ENCODE peak calls at places on chromosomes 4 and X, in four cellular contexts. W, D, O and F are unnamed samples.

GRCh38 chrX:154310991-154311541 is 15.5 kb downstream of the TKTL1 start:
- DNase-seq in W (no peak), D (no peak), O (no peak), F (no peak)

GRCh38 chrX:64976673-64977040 is 407 bp upstream of the ZC4H2 start:
- DNase-seq in W (no peak), D (no peak), O (no peak), F (no peak)

GRCh38 chr4:175035907-175036306 is 117.7 kb downstream of the ADAM29 start:
- DNase-seq in W (no peak), D (no peak), O (no peak), F (peak; percentile 66)

GRCh38 chrX:144849141-144849540 is 398.2 kb upstream of the SPANXN1 start:
- DNase-seq in W (no peak), D (no peak), O (no peak), F (peak; percentile 74)

GRCh38 chr4:136319789-136320470 is 1212.4 kb downstream of the PCDH18 start:
- DNase-seq in W (no peak), D (no peak), O (no peak), F (peak; percentile 84)

GRCh38 chr4:167622481-167623240 is 388.4 kb upstream of the SPOCK3 start:
- DNase-seq in W (no peak), D (no peak), O (peak; percentile 34), F (peak; percentile 69)

GRCh38 chr4:84218002-84218401 is 281.1 kb downstream of the NKX6-1 start:
- DNase-seq in W (no peak), D (no peak), O (no peak), F (no peak)

GRCh38 chrX:57070185-57070984 is 51.0 kb downstream of the SPIN2B start:
- DNase-seq in W (no peak), D (no peak), O (no peak), F (no peak)

GRCh38 chr4:112651641-112652040 is 14.7 kb downstream of the LARP7 start:
- DNase-seq in W (no peak), D (no peak), O (no peak), F (no peak)

GRCh38 chr4:106291678-106292077 is 24.3 kb downstream of the TBCK start:
- DNase-seq in W (no peak), D (no peak), O (no peak), F (no peak)

GRCh38 chr4:124526760-124527159 is 185.8 kb downstream of the ANKRD50 start:
- DNase-seq in W (no peak), D (no peak), O (no peak), F (no peak)

GRCh38 chrX:110514498-110514897 is 155.8 kb downstream of the RTL9 start:
- DNase-seq in W (no peak), D (no peak), O (no peak), F (no peak)

GRCh38 chr4:25813705-25814104 is 49.1 kb downstream of the SEL1L3 start:
- DNase-seq in W (no peak), D (no peak), O (no peak), F (peak; percentile 60)

GRCh38 chrX:24542756-24543155 is 77.7 kb downstream of the PDK3 start:
- DNase-seq in W (no peak), D (no peak), O (no peak), F (no peak)

GRCh38 chrX:22118161-22118830 is 86.2 kb downstream of the PHEX start:
- DNase-seq in W (no peak), D (no peak), O (no peak), F (peak; percentile 69)

GRCh38 chr4:105845559-105845958 is 49.7 kb upstream of the NPNT start:
- DNase-seq in W (no peak), D (no peak), O (no peak), F (no peak)

GRCh38 chr4:21097026-21097425 is 396.8 kb downstream of the PACRGL start:
- DNase-seq in W (no peak), D (no peak), O (no peak), F (peak; percentile 20)

GRCh38 chr4:86939737-86940141 is 4.9 kb downstream of the AFF1 start:
- DNase-seq in W (peak; percentile 13), D (no peak), O (no peak), F (no peak)

GRCh38 chr4:8725845-8726244 is 133.3 kb downstream of the CPZ start:
- DNase-seq in W (no peak), D (no peak), O (no peak), F (no peak)

GRCh38 chr4:8307126-8307525 is 37.6 kb downstream of the HTRA3 start:
- DNase-seq in W (no peak), D (no peak), O (no peak), F (no peak)

GRCh38 chr4:38868055-38868965 is 704 bp downstream of the FAM114A1 start:
- DNase-seq in W (no peak), D (no peak), O (peak; percentile 73), F (no peak)

GRCh38 chrX:109374276-109374960 is 107.5 kb downstream of the GUCY2F start:
- DNase-seq in W (no peak), D (no peak), O (no peak), F (peak; percentile 3)

GRCh38 chr4:76435689-76436176 is 704 bp downstream of the SHROOM3 start:
- DNase-seq in W (no peak), D (no peak), O (no peak), F (no peak)

GRCh38 chr4:5078015-5078414 is 26.7 kb downstream of the STK32B start:
- DNase-seq in W (no peak), D (no peak), O (no peak), F (no peak)

GRCh38 chr4:48830706-48831531 is at the start of gene OCIAD1:
- DNase-seq in W (peak; percentile 90), D (peak; percentile 92), O (peak; percentile 97), F (peak; percentile 97)

GRCh38 chr4:151417164-151417571 is 8.2 kb downstream of the FHIP1A start:
- DNase-seq in W (no peak), D (no peak), O (no peak), F (peak; percentile 28)

GRCh38 chr4:19130836-19131235 is 1109.3 kb upstream of the LCORL start:
- DNase-seq in W (no peak), D (no peak), O (no peak), F (peak; percentile 2)

GRCh38 chr4:104591505-104591904 is 96.8 kb upstream of the CXXC4 start:
- DNase-seq in W (no peak), D (no peak), O (no peak), F (no peak)

GRCh38 chrX:135632353-135632752 is 81.1 kb upstream of the CT45A1 start:
- DNase-seq in W (no peak), D (no peak), O (no peak), F (peak; percentile 22)

GRCh38 chr4:103306870-103307345 is 108.8 kb upstream of the CENPE start:
- DNase-seq in W (no peak), D (no peak), O (peak; percentile 22), F (peak; percentile 3)

GRCh38 chr4:101232074-101232776 is 115.1 kb downstream of the PPP3CA start:
- DNase-seq in W (no peak), D (no peak), O (no peak), F (peak; percentile 67)

GRCh38 chr4:11053601-11054000 is 369.0 kb upstream of the CLNK start:
- DNase-seq in W (no peak), D (no peak), O (no peak), F (no peak)

GRCh38 chr4:113541933-113542332 is 219.6 kb downstream of the CAMK2D start:
- DNase-seq in W (no peak), D (no peak), O (no peak), F (no peak)

GRCh38 chr4:14783011-14783877 is 219.0 kb upstream of the CPEB2 start:
- DNase-seq in W (no peak), D (no peak), O (no peak), F (peak; percentile 89)

GRCh38 chr4:7768736-7769135 is 170.9 kb downstream of the AFAP1 start:
- DNase-seq in W (no peak), D (no peak), O (no peak), F (no peak)

GRCh38 chr4:6674500-6675149 is 19.1 kb upstream of the S100P start:
- DNase-seq in W (peak; percentile 63), D (peak; percentile 71), O (peak; percentile 76), F (peak; percentile 75)

GRCh38 chr4:87843936-87844335 is 11.2 kb downstream of the MEPE start:
- DNase-seq in W (no peak), D (no peak), O (no peak), F (peak; percentile 69)

GRCh38 chr4:6885953-6886557 is 23.6 kb upstream of the TBC1D14 start:
- DNase-seq in W (no peak), D (no peak), O (peak; percentile 37), F (peak; percentile 15)

GRCh38 chr4:8238515-8239053 is 31.0 kb upstream of the HTRA3 start:
- DNase-seq in W (no peak), D (no peak), O (no peak), F (peak; percentile 2)